ENCODE peak calls at places on chromosomes 4 and X, in nine cellular contexts. P, E, A, H, V, Q, I, R and Z are unnamed samples.

GRCh38 chrX:87265518-87265917 is 252.1 kb upstream of the KLHL4 start:
- DNase-seq in P (no peak), E (no peak), A (no peak), H (no peak), V (no peak), Q (no peak), I (no peak), R (no peak), Z (no peak)

GRCh38 chrX:112662559-112663427 is 16.9 kb downstream of the LHFPL1 start:
- DNase-seq in P (no peak), E (peak; percentile 23), A (no peak), H (no peak), V (no peak), Q (no peak), I (no peak), R (peak; percentile 8), Z (no peak)

GRCh38 chr4:105194328-105195231 is 47.9 kb downstream of the TET2 start:
- DNase-seq in P (no peak), E (peak; percentile 74), A (no peak), H (no peak), V (no peak), Q (no peak), I (no peak), R (no peak), Z (no peak)

GRCh38 chrX:105975382-105975781 is 63.1 kb downstream of the SERPINA7 start:
- DNase-seq in P (no peak), E (no peak), A (no peak), H (no peak), V (no peak), Q (no peak), I (peak; percentile 12), R (peak; percentile 48), Z (no peak)

GRCh38 chr4:22661443-22661842 is 31.3 kb upstream of the GBA3 start:
- DNase-seq in P (no peak), E (peak; percentile 18), A (no peak), H (no peak), V (no peak), Q (no peak), I (no peak), R (peak; percentile 72), Z (no peak)

GRCh38 chr4:188869581-188869980 is 730.3 kb downstream of the TRIML1 start:
- DNase-seq in P (no peak), E (no peak), A (no peak), H (no peak), V (no peak), Q (no peak), I (no peak), R (no peak), Z (no peak)

GRCh38 chr4:112185334-112185733 is 40.1 kb downstream of the FAM241A start:
- DNase-seq in P (no peak), E (no peak), A (no peak), H (no peak), V (no peak), Q (no peak), I (no peak), R (no peak), Z (no peak)

GRCh38 chr4:153465583-153465921 is 608 bp upstream of the TMEM131L start:
- DNase-seq in P (peak; percentile 49), E (peak; percentile 59), A (peak; percentile 75), H (no peak), V (peak; percentile 58), Q (no peak), I (peak; percentile 16), R (peak; percentile 67), Z (no peak)

GRCh38 chr4:78846258-78846657 is 70.1 kb downstream of the BMP2K start:
- DNase-seq in P (no peak), E (no peak), A (no peak), H (no peak), V (no peak), Q (no peak), I (no peak), R (peak; percentile 32), Z (no peak)

DNA sequence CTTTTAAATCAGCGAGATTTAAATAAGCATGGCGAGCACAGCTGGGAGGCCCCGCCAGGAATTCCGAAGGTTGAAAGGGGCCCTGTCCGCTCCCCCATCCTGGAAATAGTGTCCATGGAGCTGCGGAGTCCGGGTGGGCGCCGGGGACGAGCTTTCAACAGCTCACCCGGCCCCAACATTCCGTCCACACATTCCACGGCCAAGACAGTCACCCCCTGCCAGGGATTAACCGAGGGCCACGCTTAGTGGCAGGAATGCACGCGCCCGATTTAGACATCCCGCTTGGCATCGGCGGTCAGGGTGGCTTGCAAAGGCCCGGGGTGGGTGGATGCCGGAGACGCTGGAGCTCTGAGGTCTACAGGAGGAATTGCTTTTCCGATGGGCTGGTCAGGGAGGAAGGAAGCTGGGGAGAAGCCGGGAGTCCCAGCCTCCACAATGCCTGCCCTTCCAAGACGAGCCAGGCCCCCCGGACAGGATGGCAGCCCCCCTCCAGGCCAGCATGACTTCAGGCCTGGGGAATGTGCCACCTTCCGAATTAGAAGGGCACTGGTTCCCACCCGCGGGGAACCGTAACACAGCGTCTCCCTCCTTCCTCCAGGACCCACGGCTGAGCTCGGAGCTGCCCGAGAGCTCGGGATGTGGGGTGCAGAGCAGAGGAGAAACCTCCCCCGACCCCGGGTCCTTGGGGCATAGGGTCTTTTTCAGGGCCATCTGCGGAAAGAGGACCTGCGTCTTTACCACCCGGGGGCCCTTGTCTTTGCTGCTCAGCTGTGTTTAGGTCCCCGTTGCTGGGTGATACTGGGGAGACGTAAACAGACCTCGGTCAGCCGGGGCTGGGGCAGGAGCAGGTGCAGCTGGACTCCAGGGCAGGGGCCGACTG is 26.9 kb upstream of the PPP2R3B start:
- DNase-seq in P (no peak), E (peak; percentile 72), A (no peak), H (no peak), V (no peak), Q (no peak), I (no peak), R (peak; percentile 37), Z (no peak)
- H3K4me3 ChIP-seq in P (no peak overlapping the region), E (peak overlapping the region; percentile 45), A (peak overlapping the region; percentile 34), H (peak overlapping the region; percentile 7), V (peak overlapping the region; percentile 6), Q (no peak overlapping the region), I (no peak overlapping the region), R (no peak overlapping the region), Z (no peak overlapping the region)

DNA sequence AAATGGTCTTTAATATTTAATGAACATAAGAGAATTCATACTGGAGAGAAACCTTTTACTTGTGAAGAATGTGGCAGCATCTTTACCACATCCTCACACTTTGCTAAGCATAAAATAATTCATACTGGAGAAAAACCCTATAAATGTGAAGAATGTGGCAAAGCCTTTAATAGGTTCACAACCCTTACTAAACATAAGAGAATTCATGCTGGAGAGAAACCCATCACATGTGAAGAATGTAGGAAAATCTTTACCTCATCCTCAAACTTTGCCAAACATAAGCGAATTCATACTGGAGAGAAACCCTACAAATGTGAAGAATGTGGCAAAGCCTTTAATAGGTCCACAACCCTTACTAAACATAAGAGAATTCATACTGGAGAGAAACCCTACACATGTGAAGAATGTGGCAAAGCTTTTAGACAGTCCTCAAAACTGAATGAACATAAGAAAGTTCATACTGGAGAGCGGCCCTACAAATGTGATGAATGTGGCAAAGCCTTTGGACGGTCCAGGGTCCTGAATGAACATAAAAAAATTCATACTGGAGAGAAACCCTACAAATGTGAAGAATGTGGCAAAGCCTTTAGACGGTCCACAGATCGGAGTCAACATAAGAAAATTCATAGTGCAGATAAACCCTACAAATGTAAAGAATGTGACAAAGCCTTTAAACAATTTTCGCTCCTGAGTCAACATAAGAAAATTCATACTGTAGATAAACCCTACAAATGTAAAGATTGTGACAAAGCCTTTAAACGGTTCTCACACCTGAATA is 35.6 kb downstream of the ZNF141 start:
- DNase-seq in P (no peak), E (no peak), A (no peak), H (no peak), V (no peak), Q (no peak), I (no peak), R (no peak), Z (no peak)
- H3K9me3 ChIP-seq in P (peaks cover 15% of the 10 kb centered on the region), E (peaks cover 5% of the 10 kb centered on the region), A (peaks cover 89% of the 10 kb centered on the region), H (peaks cover 93% of the 10 kb centered on the region), V (peaks cover 96% of the 10 kb centered on the region), Q (peaks cover 61% of the 10 kb centered on the region), I (peaks cover 37% of the 10 kb centered on the region), R (peaks cover 25% of the 10 kb centered on the region), Z (peaks cover 87% of the 10 kb centered on the region)

DNA sequence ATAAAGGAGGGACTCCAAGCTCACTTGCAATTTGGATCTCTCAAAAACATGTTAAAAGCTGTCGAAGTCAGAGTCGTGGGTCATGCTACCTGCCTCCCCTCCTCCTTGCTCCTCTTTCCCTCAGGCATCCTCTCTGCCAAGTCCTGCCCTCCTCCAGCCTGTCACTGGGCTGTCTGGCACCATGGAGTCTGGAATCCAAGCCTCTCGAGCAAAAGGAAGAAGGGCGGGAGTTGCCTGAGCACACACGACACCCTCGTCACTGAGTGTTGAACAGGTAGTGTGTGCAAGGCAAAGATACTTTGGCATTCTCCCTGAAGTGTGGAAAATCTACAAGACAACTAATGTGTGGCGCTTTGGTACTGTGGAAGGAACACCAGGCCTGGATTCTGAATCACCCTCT is 62.2 kb downstream of the HAUS3 start:
- DNase-seq in P (no peak), E (no peak), A (no peak), H (no peak), V (no peak), Q (no peak), I (no peak), R (no peak), Z (no peak)
- H3K4me3 ChIP-seq in P (no peak overlapping the region), E (no peak overlapping the region), A (no peak overlapping the region), H (no peak overlapping the region), V (no peak overlapping the region), Q (no peak overlapping the region), I (no peak overlapping the region), R (no peak overlapping the region), Z (no peak overlapping the region)

DNA sequence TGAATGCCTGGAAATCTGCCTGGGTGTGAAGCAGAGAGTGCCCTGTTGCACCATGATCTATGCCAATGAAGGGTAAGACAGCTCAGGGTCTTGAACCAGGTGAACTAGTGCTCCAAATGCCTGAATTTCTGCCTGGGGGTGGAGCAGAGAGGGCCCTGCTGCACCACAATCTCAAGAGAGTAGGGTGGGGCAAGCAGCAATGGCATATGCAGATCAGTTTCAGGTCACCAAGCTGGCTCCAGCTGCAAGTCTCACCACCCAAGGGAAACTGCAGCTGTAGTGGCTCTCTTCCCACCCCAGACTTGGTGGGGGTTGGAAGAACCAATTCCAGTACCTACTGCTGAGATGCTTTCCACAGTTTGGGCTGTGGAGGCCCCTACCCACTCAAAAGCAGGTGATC is 147.0 kb downstream of the SPANXN1 start:
- DNase-seq in P (no peak), E (no peak), A (no peak), H (no peak), V (no peak), Q (no peak), I (no peak), R (no peak), Z (no peak)
- H3K9me3 ChIP-seq in P (no peaks in the 10 kb centered on the region), E (no peaks in the 10 kb centered on the region), A (no peaks in the 10 kb centered on the region), H (no peaks in the 10 kb centered on the region), V (no peaks in the 10 kb centered on the region), Q (no peaks in the 10 kb centered on the region), I (no peaks in the 10 kb centered on the region), R (no peaks in the 10 kb centered on the region), Z (no peaks in the 10 kb centered on the region)